ENCODE peak calls at places on chromosomes 13 and 19, in eight cellular contexts. R, U, F, S, O, Z, X and T are unnamed samples. For H3K36me3, the result is how much of the 10 kb centered on the place peaks cover.

GRCh38 chr19:54136086-54136863 is 1.3 kb upstream of the CNOT3 start:
- DNase-seq in R (no peak), U (no peak), F (no peak), S (peak), O (no peak), Z (no peak), X (peak), T (no peak)

GRCh38 chr19:50793558-50794065 is 3.4 kb downstream of the ACP4 start:
- DNase-seq in R (no peak), U (no peak), F (no peak), S (no peak), O (no peak), Z (no peak), X (no peak), T (no peak)

GRCh38 chr19:9847087-9847671 is 12.1 kb downstream of the PIN1 start:
- DNase-seq in R (no peak), U (peak), F (peak), S (peak), O (no peak), Z (peak), X (peak), T (peak)

GRCh38 chr13:62320129-62320724 is 904.6 kb upstream of the PCDH20 start:
- DNase-seq in R (no peak), U (no peak), F (no peak), S (no peak), O (no peak), Z (no peak), X (peak), T (no peak)

GRCh38 chr13:37656247-37656940 is 57.8 kb upstream of the POSTN start:
- DNase-seq in R (no peak), U (no peak), F (no peak), S (no peak), O (no peak), Z (no peak), X (peak), T (peak)

GRCh38 chr19:13051581-13052165 is 51.0 kb downstream of the LYL1 start:
- DNase-seq in R (peak), U (peak), F (peak), S (peak), O (peak), Z (peak), X (peak), T (no peak)

GRCh38 chr13:102839462-102839861 is 6.4 kb upstream of the ERCC5 start:
- DNase-seq in R (no peak), U (no peak), F (no peak), S (no peak), O (no peak), Z (no peak), X (no peak), T (no peak)

GRCh38 chr19:48669903-48670668 is 2.7 kb downstream of the NTN5 start:
- DNase-seq in R (no peak), U (no peak), F (no peak), S (no peak), O (no peak), Z (no peak), X (no peak), T (no peak)

GRCh38 chr19:8404391-8405151 is 8.5 kb upstream of the MARCHF2 start:
- DNase-seq in R (no peak), U (no peak), F (no peak), S (no peak), O (no peak), Z (no peak), X (no peak), T (no peak)

GRCh38 chr19:32407004-32407992 is 1.7 kb downstream of the DPY19L3 start:
- DNase-seq in R (no peak), U (peak), F (peak), S (peak), O (peak), Z (no peak), X (no peak), T (no peak)

GRCh38 chr13:93066187-93066586 is 160.4 kb upstream of the GPC6 start:
- DNase-seq in R (no peak), U (no peak), F (no peak), S (no peak), O (no peak), Z (no peak), X (peak), T (no peak)

DNA sequence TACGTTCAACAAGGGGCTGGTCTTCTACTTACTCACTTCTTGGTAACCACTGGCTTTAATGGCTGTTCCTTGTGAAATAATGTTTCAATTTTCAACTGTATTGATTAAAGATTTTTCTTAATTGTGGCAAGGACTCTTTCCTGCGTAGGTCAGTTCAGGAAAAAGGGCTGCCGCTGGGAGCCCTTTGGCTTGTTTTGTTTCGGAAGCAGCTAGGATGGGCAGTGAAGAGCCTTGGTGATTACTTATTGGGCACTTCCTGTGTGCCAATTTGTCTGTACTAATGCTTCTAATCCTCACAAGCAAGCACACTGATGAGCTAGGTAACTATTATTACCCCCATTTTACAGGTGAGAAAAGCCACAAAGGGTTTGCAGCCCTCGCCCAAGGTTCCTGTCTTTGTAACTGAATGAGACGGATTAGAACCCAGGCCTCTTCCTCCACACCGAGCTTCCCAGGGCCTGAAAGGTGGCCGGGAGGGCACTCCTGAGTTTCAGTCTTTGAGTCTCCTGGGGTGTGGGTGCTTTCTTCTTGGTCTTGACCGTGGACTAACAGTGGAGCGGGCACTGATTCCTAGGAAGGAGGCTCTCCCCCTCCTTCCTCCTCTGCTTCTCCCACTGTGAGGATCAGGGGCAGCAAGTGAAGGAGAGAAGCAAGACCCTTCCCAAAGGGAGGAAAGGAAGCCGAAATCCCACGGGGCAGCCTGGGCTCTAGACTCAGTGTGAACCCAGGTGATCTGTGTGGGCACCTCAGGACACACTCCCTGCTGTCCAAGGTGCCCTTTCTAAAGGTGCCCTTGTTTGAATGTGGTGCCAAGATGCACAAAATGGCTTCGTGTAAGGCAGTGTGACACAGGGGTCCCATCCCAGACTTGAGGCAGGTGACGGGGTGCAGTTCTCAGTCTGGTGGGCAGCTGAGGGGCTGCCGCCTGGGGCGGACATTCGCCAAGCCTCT is 3.7 kb downstream of the COL4A2 start:
- DNase-seq in R (no peak), U (no peak), F (no peak), S (no peak), O (no peak), Z (peak), X (no peak), T (peak)
- H3K27ac ChIP-seq in R (peak), U (peak), F (peak), S (no peak), O (no peak), Z (peak), X (peak), T (peak)

DNA sequence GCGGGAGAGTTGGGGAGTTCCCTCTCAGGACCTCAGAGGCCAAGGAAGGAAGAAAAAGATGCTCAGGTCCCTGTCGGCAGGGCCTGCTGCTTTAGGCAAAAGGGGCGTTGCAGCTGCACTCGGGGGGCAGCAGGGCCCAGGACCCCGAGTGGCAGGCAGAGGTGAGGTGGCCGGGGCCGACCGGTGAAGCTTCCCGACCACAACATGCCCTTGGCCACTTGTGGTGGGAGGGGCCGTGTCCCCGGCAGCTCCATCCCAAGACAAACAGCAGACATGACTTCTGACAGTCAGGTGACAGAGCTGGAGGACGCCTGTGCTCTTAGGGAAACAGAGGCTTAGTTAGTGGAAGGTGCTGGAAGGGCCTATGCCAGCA is 24.5 kb downstream of the BTBD2 start:
- DNase-seq in R (no peak), U (no peak), F (no peak), S (no peak), O (no peak), Z (no peak), X (no peak), T (no peak)
- H3K36me3 ChIP-seq in R (half or more), U (half or more), F (under half), S (under half), O (under half), Z (under half), X (under half), T (half or more)

GRCh38 chr19:30222993-30223865 is 149.0 kb upstream of the ZNF536 start:
- DNase-seq in R (no peak), U (no peak), F (no peak), S (no peak), O (no peak), Z (no peak), X (peak), T (peak)
- H3K4me3 ChIP-seq in R (no peak), U (no peak), F (no peak), S (no peak), O (no peak), Z (no peak), X (no peak), T (no peak)

GRCh38 chr13:35966024-35966423 is 165.2 kb downstream of the DCLK1 start:
- DNase-seq in R (no peak), U (no peak), F (no peak), S (no peak), O (no peak), Z (no peak), X (no peak), T (no peak)

GRCh38 chr13:35963982-35964665 is 167.1 kb downstream of the DCLK1 start:
- DNase-seq in R (no peak), U (no peak), F (no peak), S (no peak), O (no peak), Z (no peak), X (no peak), T (no peak)

GRCh38 chr13:35965226-35965927 is 165.8 kb downstream of the DCLK1 start:
- DNase-seq in R (no peak), U (no peak), F (no peak), S (no peak), O (no peak), Z (no peak), X (no peak), T (no peak)

GRCh38 chr13:35961461-35962220 is 169.5 kb downstream of the DCLK1 start:
- DNase-seq in R (no peak), U (no peak), F (no peak), S (no peak), O (no peak), Z (no peak), X (no peak), T (no peak)

GRCh38 chr13:35964764-35965163 is 166.4 kb downstream of the DCLK1 start:
- DNase-seq in R (no peak), U (no peak), F (no peak), S (no peak), O (no peak), Z (no peak), X (peak), T (no peak)
- H3K27ac ChIP-seq in R (no peak), U (peak), F (peak), S (no peak), O (no peak), Z (peak), X (peak), T (no peak)

GRCh38 chr13:24292476-24292875 is 16.9 kb upstream of the C1QTNF9 start:
- DNase-seq in R (no peak), U (peak), F (no peak), S (no peak), O (no peak), Z (no peak), X (no peak), T (no peak)

GRCh38 chr13:24288870-24289269 is 20.5 kb upstream of the C1QTNF9 start:
- DNase-seq in R (no peak), U (no peak), F (no peak), S (no peak), O (no peak), Z (no peak), X (no peak), T (no peak)

GRCh38 chr13:24299488-24300114 is 9.8 kb upstream of the C1QTNF9 start:
- DNase-seq in R (no peak), U (no peak), F (no peak), S (no peak), O (no peak), Z (no peak), X (no peak), T (no peak)

GRCh38 chr13:24290280-24290932 is 19.0 kb upstream of the C1QTNF9 start:
- DNase-seq in R (no peak), U (peak), F (no peak), S (no peak), O (no peak), Z (no peak), X (no peak), T (no peak)

DNA sequence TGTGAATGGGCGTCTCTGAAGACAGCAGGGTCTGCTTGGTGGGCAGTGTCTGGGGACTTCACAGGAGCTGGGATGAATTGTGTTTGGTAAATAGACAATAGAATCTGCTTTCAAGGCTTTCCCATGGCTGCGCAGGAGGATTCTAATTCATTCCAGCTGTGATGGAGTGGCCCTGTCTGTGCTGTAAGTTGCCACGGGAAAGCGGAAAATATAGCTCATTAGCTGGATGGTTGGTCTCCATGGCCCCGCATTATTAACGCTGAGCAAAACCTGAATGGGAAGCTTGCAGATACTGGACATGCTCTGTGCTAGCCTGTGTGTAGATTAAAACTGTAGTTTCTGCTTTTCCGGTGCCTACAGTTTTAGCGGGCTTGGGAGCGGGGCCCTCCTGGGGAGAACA is 15.6 kb upstream of the C1QTNF9 start:
- DNase-seq in R (no peak), U (peak), F (no peak), S (no peak), O (no peak), Z (no peak), X (no peak), T (no peak)
- H3K36me3 ChIP-seq in R (half or more), U (half or more), F (under half), S (under half), O (half or more), Z (under half), X (under half), T (under half)

GRCh38 chr13:105565328-105565727 is 970.1 kb downstream of the EFNB2 start:
- DNase-seq in R (no peak), U (no peak), F (no peak), S (no peak), O (no peak), Z (no peak), X (no peak), T (no peak)
- H3K4me3 ChIP-seq in R (no peak), U (no peak), F (no peak), S (no peak), O (no peak), Z (no peak), X (no peak), T (no peak)

DNA sequence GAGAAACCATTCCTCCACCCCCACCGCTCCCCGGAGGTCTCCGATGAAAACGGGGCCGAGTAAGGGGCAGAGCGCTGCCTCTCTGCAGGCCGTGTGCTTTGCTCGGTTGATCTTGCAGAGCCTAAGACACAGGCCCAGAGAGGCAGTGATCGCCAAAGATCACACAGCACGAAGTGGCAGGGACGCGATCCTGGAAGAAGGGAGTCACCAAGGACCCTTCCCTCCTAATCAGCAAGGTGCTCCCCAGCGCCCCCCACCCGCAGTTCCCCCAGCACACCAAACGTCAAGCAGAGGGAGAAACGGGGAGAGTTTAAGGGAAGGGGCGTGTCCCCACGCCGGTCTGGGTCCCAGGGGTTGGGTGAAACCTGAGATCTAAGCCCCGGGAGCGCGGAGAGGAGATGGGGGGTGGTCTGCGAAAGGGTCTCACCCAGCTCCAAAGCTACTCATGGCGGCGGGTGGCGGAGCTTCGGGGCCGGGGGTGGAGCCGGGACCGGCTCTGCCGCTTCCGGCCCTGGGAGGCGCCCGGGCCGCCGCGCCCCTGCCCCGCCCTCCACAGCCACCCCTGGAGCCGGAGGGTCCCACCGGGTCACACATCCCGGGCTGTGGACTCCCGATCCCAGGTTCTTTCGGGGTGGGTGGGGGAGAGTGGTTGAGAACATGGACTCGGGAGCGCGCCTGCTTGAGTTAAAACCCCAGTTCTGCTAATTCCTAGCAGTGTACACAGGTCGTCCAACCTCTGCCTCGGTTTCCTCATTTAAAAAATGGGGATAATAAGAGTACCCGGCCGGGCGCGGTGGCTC is at the start of gene EML2:
- DNase-seq in R (peak), U (peak), F (no peak), S (peak), O (peak), Z (peak), X (peak), T (peak)
- H3K27ac ChIP-seq in R (peak), U (peak), F (peak), S (peak), O (peak), Z (peak), X (no peak), T (peak)

GRCh38 chr19:35261356-35262100 is 7.2 kb upstream of the USF2 start:
- DNase-seq in R (no peak), U (peak), F (no peak), S (no peak), O (peak), Z (peak), X (no peak), T (no peak)
- H3K36me3 ChIP-seq in R (under half), U (under half), F (under half), S (half or more), O (under half), Z (under half), X (under half), T (under half)

DNA sequence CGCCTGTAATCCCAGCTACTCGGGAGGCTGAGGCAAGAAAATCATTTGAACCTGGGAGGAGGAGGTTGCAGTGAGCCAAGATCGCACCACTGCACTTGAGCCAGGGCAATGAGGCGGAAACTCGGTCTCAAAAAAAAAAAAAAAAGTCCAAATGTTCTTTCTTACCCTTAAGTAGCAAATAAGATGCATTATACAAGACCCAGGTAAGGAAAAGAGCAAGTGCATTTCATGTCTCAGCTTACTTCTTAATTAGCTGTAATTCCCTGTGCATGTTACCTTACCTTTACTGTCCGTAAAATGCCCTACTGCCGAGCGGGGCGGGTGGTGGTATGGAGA is 3.8 kb upstream of the ZNF681 start:
- DNase-seq in R (no peak), U (no peak), F (no peak), S (no peak), O (no peak), Z (no peak), X (no peak), T (no peak)
- H3K4me3 ChIP-seq in R (peak), U (peak), F (peak), S (peak), O (peak), Z (peak), X (peak), T (peak)

DNA sequence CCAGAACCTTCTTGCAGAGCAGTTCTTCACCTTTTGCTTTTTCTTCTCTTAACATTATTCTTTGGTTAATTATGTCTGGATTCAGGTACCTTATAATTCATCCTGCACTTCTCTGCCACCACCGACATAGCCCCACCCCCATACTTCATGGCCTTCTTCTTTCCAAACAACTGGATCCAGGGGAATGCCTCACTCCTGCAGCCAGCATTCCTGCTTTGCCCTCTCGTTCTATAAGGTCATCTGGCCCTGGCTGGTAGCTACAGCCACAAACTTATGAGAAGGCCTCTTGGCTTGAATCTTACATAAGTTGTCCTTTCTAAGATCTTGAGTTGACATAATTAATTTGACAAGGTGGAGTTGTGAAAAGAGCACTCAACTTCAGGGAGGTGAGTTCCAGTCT is 84.1 kb upstream of the FRY start:
- DNase-seq in R (no peak), U (no peak), F (no peak), S (no peak), O (peak), Z (no peak), X (no peak), T (no peak)
- H3K27ac ChIP-seq in R (no peak), U (peak), F (no peak), S (no peak), O (no peak), Z (no peak), X (no peak), T (no peak)